ENCODE peak calls at places on chromosome 19, in four cellular contexts. R is stimulated activated CD4-positive, alpha-beta T cell treated with anti-CD3 and anti-CD28 coated beads, Interleukin-1b, Interleukin-23, amount 100 ng/mL, for 1 hour; F is NCI-H2107; K is bronchial epithelial cell. U is an unnamed sample.

GRCh38 chr19:44765949-44766335 is 11.7 kb upstream of the CBLC start:
- DNase-seq in R (no peak), F (no peak), K (no peak), U (no peak)

GRCh38 chr19:12126707-12127106 is 13.4 kb downstream of the ZNF20 start:
- DNase-seq in R (no peak), F (no peak), K (peak; percentile 6), U (no peak)

GRCh38 chr19:40341601-40342482 is 6.4 kb downstream of the C19orf47 start:
- DNase-seq in R (no peak), F (no peak), K (no peak), U (no peak)

GRCh38 chr19:2164020-2164988 is 571 bp downstream of the DOT1L start:
- DNase-seq in R (no peak), F (no peak), K (no peak), U (peak; percentile 20)

GRCh38 chr19:19211499-19212432 is at the start of gene NCAN:
- DNase-seq in R (no peak), F (no peak), K (no peak), U (no peak)

GRCh38 chr19:2949939-2950285 is 5.1 kb upstream of the ZNF77 start:
- DNase-seq in R (no peak), F (no peak), K (peak; percentile 21), U (peak; percentile 32)

GRCh38 chr19:41702208-41702651 is 6.2 kb upstream of the CEACAM5 start:
- DNase-seq in R (no peak), F (no peak), K (peak; percentile 12), U (peak; percentile 89)

GRCh38 chr19:35266149-35266903 is 2.4 kb upstream of the USF2 start:
- DNase-seq in R (no peak), F (no peak), K (no peak), U (no peak)

GRCh38 chr19:48728882-48729645 is 9.5 kb upstream of the MAMSTR start:
- DNase-seq in R (no peak), F (no peak), K (no peak), U (peak; percentile 15)

GRCh38 chr19:53657778-53658177 is 26.0 kb downstream of the DPRX start:
- DNase-seq in R (no peak), F (no peak), K (no peak), U (no peak)

U was measured in kidney tubule cell.